ENCODE peak calls at places on chromosomes 7 and 10, in seven cellular contexts. S, L, Z, D, M, Y and V are unnamed samples.

GRCh38 chr10:86649471-86650150 is 4.7 kb upstream of the OPN4 start:
- DNase-seq in S (no peak), L (no peak), Z (no peak), D (peak; percentile 25), M (no peak), Y (no peak), V (no peak)

GRCh38 chr7:85074-85945 is 107.1 kb upstream of the FAM20C start:
- DNase-seq in S (no peak), L (no peak), Z (peak; percentile 54), D (peak; percentile 25), M (no peak), Y (no peak), V (peak; percentile 58)

GRCh38 chr7:136452948-136453347 is 415.5 kb upstream of the CHRM2 start:
- DNase-seq in S (no peak), L (no peak), Z (no peak), D (no peak), M (no peak), Y (no peak), V (no peak)

GRCh38 chr7:105246195-105247078 is 142.3 kb downstream of the SRPK2 start:
- DNase-seq in S (no peak), L (no peak), Z (no peak), D (no peak), M (no peak), Y (peak; percentile 7), V (no peak)

GRCh38 chr10:75451927-75452326 is 20.5 kb downstream of the LRMDA start:
- DNase-seq in S (no peak), L (no peak), Z (no peak), D (no peak), M (no peak), Y (no peak), V (no peak)

GRCh38 chr7:134587736-134588135 is 38.8 kb downstream of the AKR1B15 start:
- DNase-seq in S (no peak), L (no peak), Z (no peak), D (no peak), M (no peak), Y (no peak), V (no peak)

GRCh38 chr10:125155101-125155500 is 5.3 kb downstream of the CTBP2 start:
- DNase-seq in S (peak; percentile 34), L (no peak), Z (no peak), D (peak; percentile 34), M (peak; percentile 54), Y (no peak), V (peak; percentile 64)

GRCh38 chr7:128869138-128869943 is 6.7 kb downstream of the ATP6V1F start:
- DNase-seq in S (peak; percentile 38), L (no peak), Z (peak; percentile 23), D (peak; percentile 63), M (peak; percentile 59), Y (peak; percentile 66), V (peak; percentile 65)

GRCh38 chr7:137970263-137970975 is 31.5 kb downstream of the CREB3L2 start:
- DNase-seq in S (peak; percentile 88), L (no peak), Z (peak; percentile 85), D (no peak), M (no peak), Y (peak; percentile 83), V (no peak)

GRCh38 chr7:95777266-95777665 is 4.9 kb downstream of the DYNC1I1 start:
- DNase-seq in S (no peak), L (no peak), Z (no peak), D (no peak), M (no peak), Y (no peak), V (no peak)

GRCh38 chr7:29297194-29297890 is 102.8 kb downstream of the CHN2 start:
- DNase-seq in S (no peak), L (no peak), Z (no peak), D (peak; percentile 76), M (no peak), Y (no peak), V (peak; percentile 60)

GRCh38 chr7:107165341-107165740 is 3.5 kb upstream of the HBP1 start:
- DNase-seq in S (no peak), L (no peak), Z (no peak), D (no peak), M (no peak), Y (no peak), V (peak; percentile 36)

GRCh38 chr10:12960431-12960898 is 41.0 kb downstream of the CCDC3 start:
- DNase-seq in S (peak; percentile 78), L (no peak), Z (peak; percentile 33), D (no peak), M (no peak), Y (no peak), V (no peak)

GRCh38 chr10:17782921-17783665 is 26.1 kb upstream of the MRC1 start:
- DNase-seq in S (no peak), L (no peak), Z (peak; percentile 33), D (no peak), M (no peak), Y (peak; percentile 33), V (no peak)

GRCh38 chr10:75399461-75400162 is 2.0 kb downstream of the ZNF503 start:
- DNase-seq in S (peak; percentile 82), L (no peak), Z (peak; percentile 69), D (peak; percentile 76), M (peak; percentile 75), Y (peak; percentile 23), V (peak; percentile 80)

GRCh38 chr7:116618729-116619128 is 53.3 kb upstream of the MET start:
- DNase-seq in S (no peak), L (no peak), Z (no peak), D (no peak), M (no peak), Y (no peak), V (no peak)

GRCh38 chr10:61438141-61438984 is 14.8 kb downstream of the TMEM26 start:
- DNase-seq in S (peak; percentile 74), L (no peak), Z (peak; percentile 38), D (no peak), M (no peak), Y (no peak), V (peak; percentile 77)

DNA sequence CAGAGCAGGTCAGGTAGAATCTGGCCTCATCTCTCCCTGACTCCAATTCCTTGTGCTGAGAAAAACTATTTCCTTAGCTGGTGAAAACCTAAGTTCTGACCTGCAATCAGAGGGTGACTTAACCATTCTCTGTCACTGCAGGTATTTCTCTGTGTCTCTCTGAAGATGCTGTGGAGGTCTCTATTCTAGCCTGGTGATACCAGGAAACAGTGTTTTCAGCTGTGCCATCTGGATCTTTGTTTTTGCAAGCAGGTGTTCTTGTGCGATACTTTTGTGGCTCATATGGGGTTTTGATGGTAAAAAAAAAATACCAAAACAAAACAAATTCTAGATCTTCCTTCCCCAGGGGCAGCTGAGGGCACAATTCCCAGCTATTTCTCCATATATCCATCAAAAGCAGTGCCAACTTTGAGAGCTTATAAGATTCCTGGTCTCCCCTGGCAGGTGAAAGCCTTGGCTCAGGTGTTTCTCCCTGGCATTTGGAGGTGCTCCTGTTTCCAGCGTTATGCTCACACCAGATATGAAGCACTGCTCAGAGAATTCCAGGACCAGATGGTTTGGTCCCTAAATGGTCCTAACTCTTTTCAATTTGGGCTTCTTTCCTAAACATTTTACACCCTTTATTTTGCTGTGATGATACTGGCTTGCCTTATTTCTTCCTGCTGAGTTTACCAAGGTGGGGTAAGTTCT is 9.9 kb upstream of the NPVF start:
- DNase-seq in S (no peak), L (no peak), Z (no peak), D (no peak), M (no peak), Y (no peak), V (no peak)
- H3K18ac ChIP-seq in S (no peak overlapping the region), L (no peak overlapping the region), Z (no peak overlapping the region), D (no peak overlapping the region), M (no peak overlapping the region), Y (no peak overlapping the region), V (no peak overlapping the region)

GRCh38 chr10:77461636-77462296 is 175.8 kb downstream of the KCNMA1 start:
- DNase-seq in S (no peak), L (no peak), Z (no peak), D (no peak), M (no peak), Y (no peak), V (no peak)
- H3K23ac ChIP-seq in S (no peak overlapping the region), L (no peak overlapping the region), Z (no peak overlapping the region), D (no peak overlapping the region), M (no peak overlapping the region), Y (peak overlapping the region; percentile 56), V (no peak overlapping the region)

GRCh38 chr10:1189166-1190051 is 133.2 kb downstream of the WDR37 start:
- DNase-seq in S (no peak), L (no peak), Z (no peak), D (no peak), M (no peak), Y (no peak), V (no peak)

GRCh38 chr10:1193561-1193960 is 137.4 kb downstream of the WDR37 start:
- DNase-seq in S (no peak), L (no peak), Z (no peak), D (no peak), M (no peak), Y (no peak), V (no peak)

GRCh38 chr10:1188556-1189135 is 132.5 kb downstream of the WDR37 start:
- DNase-seq in S (no peak), L (no peak), Z (no peak), D (no peak), M (no peak), Y (no peak), V (no peak)

GRCh38 chr10:1190052-1190395 is 133.8 kb downstream of the WDR37 start:
- DNase-seq in S (no peak), L (no peak), Z (no peak), D (no peak), M (no peak), Y (no peak), V (no peak)

DNA sequence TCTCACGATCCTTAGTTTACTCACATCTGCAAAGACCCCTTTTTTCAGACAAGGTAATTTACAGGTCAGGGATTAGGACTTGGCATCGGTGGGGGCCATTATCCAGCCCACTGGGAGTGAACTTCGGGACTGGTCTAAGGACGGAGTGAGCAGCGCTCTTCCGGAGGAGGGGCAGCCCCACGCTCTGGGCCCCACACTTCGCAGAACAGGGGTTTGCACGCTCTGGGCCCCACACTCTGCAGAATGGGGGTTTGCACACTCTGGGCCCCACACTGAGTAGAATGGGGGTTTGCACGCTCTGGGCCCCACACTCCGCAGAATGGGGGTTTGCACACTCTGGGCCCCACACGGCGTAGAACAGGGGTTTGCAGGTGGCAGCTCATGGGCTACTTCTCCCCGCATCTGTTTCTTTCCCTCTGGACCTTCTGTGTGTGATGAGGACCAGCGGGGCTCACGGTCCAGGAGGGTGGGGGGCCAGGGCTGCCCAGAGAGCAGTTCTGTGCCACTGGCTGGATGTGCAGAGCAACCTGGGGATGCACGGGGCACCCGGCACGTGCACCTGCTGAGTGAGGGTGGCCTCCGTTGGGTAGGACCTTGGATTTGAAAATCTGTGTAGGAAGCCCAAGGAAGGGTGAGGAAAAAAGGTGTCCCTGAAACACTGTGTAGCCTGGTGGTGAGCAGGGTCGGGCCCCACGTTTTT is 134.8 kb downstream of the WDR37 start:
- DNase-seq in S (no peak), L (no peak), Z (no peak), D (no peak), M (no peak), Y (no peak), V (no peak)
- H3K18ac ChIP-seq in S (no peak overlapping the region), L (no peak overlapping the region), Z (no peak overlapping the region), D (no peak overlapping the region), M (peak overlapping the region; percentile 58), Y (no peak overlapping the region), V (no peak overlapping the region)

DNA sequence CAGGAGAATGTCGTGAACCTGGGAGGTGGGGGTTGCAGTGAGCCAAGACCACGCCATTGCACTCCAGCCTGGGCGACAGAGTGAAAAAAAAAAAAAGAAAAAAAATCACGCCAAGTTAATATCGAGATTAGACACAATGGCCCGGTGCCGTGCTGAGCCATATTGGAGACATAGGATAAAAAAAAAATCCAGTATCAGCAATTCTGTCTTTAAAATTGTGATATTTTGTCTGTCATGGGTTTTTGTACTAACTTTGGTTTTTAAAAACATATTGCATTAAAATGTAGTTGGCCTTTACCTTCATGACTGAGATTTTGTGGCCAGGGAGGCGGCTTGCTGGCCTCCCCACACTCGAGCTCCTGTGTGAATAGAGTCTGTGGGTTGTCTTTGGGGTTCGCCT is 62.8 kb upstream of the PITRM1 start:
- DNase-seq in S (no peak), L (no peak), Z (no peak), D (no peak), M (no peak), Y (no peak), V (no peak)
- H3K23ac ChIP-seq in S (no peak overlapping the region), L (no peak overlapping the region), Z (no peak overlapping the region), D (no peak overlapping the region), M (no peak overlapping the region), Y (no peak overlapping the region), V (no peak overlapping the region)